ENCODE peak calls at places on chromosomes 6 and 20, in ten cellular contexts. H is naive thymus-derived CD4-positive, alpha-beta T cell; U is psoas muscle; T is breast epithelium; P is neuronal stem cell; L is CD8-positive, alpha-beta memory T cell; K is substantia nigra; G is brain microvascular endothelial cell; X is heart right ventricle; I is MM.1S. R is an unnamed sample.

GRCh38 chr6:34459899-34460593 is 5.8 kb upstream of the PACSIN1 start:
- DNase-seq in H (peak; percentile 55), U (no peak), T (peak; percentile 19), P (no peak), L (peak; percentile 22), K (no peak), G (peak; percentile 39), X (peak; percentile 19), I (peak; percentile 61), R (no peak)

GRCh38 chr20:32521780-32522524 is 63.2 kb downstream of the NOL4L start:
- DNase-seq in H (peak; percentile 72), U (peak; percentile 45), T (peak; percentile 43), P (peak; percentile 73), L (peak; percentile 53), K (peak; percentile 48), G (peak; percentile 41), X (peak; percentile 64), I (peak; percentile 57), R (no peak)

GRCh38 chr6:111260570-111261298 is 173.4 kb downstream of the SLC16A10 start:
- DNase-seq in H (no peak), U (no peak), T (no peak), P (no peak), L (no peak), K (no peak), G (no peak), X (no peak), I (no peak), R (peak; percentile 16)

GRCh38 chr20:36917240-36917639 is 34.3 kb downstream of the SAMHD1 start:
- DNase-seq in H (no peak), U (no peak), T (no peak), P (no peak), L (no peak), K (no peak), G (no peak), X (no peak), I (no peak), R (no peak)

GRCh38 chr6:1311400-1312192 is at the start of gene FOXQ1:
- DNase-seq in H (no peak), U (no peak), T (peak; percentile 59), P (no peak), L (no peak), K (no peak), G (no peak), X (no peak), I (peak; percentile 59), R (peak; percentile 76)

GRCh38 chr6:139486476-139486799 is 112.0 kb upstream of the CITED2 start:
- DNase-seq in H (no peak), U (no peak), T (no peak), P (no peak), L (no peak), K (no peak), G (no peak), X (no peak), I (no peak), R (no peak)

GRCh38 chr6:140602431-140602836 is 1228.0 kb upstream of the CITED2 start:
- DNase-seq in H (no peak), U (no peak), T (no peak), P (no peak), L (no peak), K (no peak), G (no peak), X (no peak), I (no peak), R (no peak)

GRCh38 chr6:19444481-19444880 is 392.7 kb upstream of the ID4 start:
- DNase-seq in H (no peak), U (no peak), T (no peak), P (no peak), L (no peak), K (no peak), G (no peak), X (no peak), I (no peak), R (no peak)

GRCh38 chr6:130962951-130963350 is 100.1 kb downstream of the EPB41L2 start:
- DNase-seq in H (no peak), U (no peak), T (no peak), P (no peak), L (no peak), K (no peak), G (no peak), X (no peak), I (no peak), R (no peak)

GRCh38 chr6:130961148-130961547 is 101.9 kb downstream of the EPB41L2 start:
- DNase-seq in H (no peak), U (no peak), T (no peak), P (no peak), L (no peak), K (no peak), G (no peak), X (no peak), I (no peak), R (no peak)

GRCh38 chr6:130955755-130956154 is 107.3 kb downstream of the EPB41L2 start:
- DNase-seq in H (no peak), U (no peak), T (no peak), P (no peak), L (no peak), K (no peak), G (no peak), X (no peak), I (no peak), R (no peak)

GRCh38 chr6:130958468-130958867 is 104.6 kb downstream of the EPB41L2 start:
- DNase-seq in H (no peak), U (no peak), T (no peak), P (no peak), L (no peak), K (no peak), G (no peak), X (no peak), I (no peak), R (no peak)

DNA sequence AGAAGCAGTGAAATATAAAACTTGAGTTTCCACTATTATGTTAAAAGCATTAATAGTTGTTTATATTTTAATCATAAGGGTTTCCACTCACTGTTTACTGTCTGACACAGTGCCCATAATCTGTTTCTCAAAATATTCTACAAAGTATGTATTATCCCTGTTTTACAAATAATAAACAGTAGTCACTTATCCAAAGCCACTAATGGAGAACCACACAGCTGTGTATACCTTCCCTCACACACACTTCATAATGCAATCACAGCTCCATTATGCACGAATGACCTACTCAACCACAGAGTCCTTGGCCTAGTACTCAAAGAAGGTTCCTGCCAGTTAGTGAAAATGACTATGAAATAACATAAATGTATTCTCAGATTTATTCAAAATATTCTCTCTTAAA is 103.1 kb downstream of the EPB41L2 start:
- DNase-seq in H (no peak), U (no peak), T (no peak), P (no peak), L (no peak), K (no peak), G (no peak), X (no peak), I (no peak), R (no peak)
- H3K27ac ChIP-seq in H (no peak overlapping the region), U (no peak overlapping the region), T (no peak overlapping the region), P (no peak overlapping the region), L (no peak overlapping the region), K (no peak overlapping the region), G (no peak overlapping the region), X (no peak overlapping the region), I (no peak overlapping the region), R (no peak overlapping the region)

GRCh38 chr6:128632131-128632530 is 111.7 kb upstream of the PTPRK start:
- DNase-seq in H (no peak), U (no peak), T (no peak), P (no peak), L (no peak), K (no peak), G (no peak), X (no peak), I (no peak), R (peak; percentile 78)

GRCh38 chr6:128630213-128630612 is 109.8 kb upstream of the PTPRK start:
- DNase-seq in H (no peak), U (no peak), T (no peak), P (no peak), L (no peak), K (no peak), G (no peak), X (no peak), I (peak; percentile 42), R (peak; percentile 8)

GRCh38 chr6:128635219-128635618 is 114.8 kb upstream of the PTPRK start:
- DNase-seq in H (no peak), U (no peak), T (no peak), P (no peak), L (no peak), K (no peak), G (no peak), X (no peak), I (no peak), R (no peak)

DNA sequence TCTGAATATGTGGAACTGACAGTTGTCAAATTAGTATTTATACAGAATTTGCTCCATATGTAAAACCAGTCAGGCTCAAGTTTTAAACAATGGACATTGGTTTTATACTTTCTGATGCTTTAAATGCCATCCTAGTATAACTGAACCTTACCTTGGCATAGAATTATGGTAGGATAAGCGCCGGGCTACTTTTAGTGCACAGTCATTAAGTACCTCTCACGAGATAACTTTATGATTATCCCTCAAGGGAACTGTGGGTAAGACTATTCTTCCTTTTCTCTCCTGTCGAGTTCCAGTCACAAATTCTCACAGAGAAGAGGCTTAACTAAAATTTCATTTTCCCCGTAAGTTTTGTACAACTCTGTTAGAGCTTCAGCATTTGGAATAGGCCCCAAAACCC is 110.6 kb upstream of the PTPRK start:
- DNase-seq in H (no peak), U (no peak), T (no peak), P (no peak), L (no peak), K (no peak), G (no peak), X (no peak), I (no peak), R (no peak)
- H3K27ac ChIP-seq in H (no peak overlapping the region), U (no peak overlapping the region), T (no peak overlapping the region), P (no peak overlapping the region), L (no peak overlapping the region), K (no peak overlapping the region), G (no peak overlapping the region), X (peak overlapping the region; percentile 50), I (no peak overlapping the region), R (no peak overlapping the region)

GRCh38 chr6:161444464-161444863 is 170.6 kb upstream of the AGPAT4 start:
- DNase-seq in H (no peak), U (peak; percentile 56), T (no peak), P (no peak), L (no peak), K (peak; percentile 38), G (no peak), X (peak; percentile 32), I (no peak), R (no peak)
- H3K27ac ChIP-seq in H (no peak overlapping the region), U (peak overlapping the region; percentile 76), T (no peak overlapping the region), P (no peak overlapping the region), L (no peak overlapping the region), K (no peak overlapping the region), G (no peak overlapping the region), X (peak overlapping the region; percentile 35), I (no peak overlapping the region), R (no peak overlapping the region)

DNA sequence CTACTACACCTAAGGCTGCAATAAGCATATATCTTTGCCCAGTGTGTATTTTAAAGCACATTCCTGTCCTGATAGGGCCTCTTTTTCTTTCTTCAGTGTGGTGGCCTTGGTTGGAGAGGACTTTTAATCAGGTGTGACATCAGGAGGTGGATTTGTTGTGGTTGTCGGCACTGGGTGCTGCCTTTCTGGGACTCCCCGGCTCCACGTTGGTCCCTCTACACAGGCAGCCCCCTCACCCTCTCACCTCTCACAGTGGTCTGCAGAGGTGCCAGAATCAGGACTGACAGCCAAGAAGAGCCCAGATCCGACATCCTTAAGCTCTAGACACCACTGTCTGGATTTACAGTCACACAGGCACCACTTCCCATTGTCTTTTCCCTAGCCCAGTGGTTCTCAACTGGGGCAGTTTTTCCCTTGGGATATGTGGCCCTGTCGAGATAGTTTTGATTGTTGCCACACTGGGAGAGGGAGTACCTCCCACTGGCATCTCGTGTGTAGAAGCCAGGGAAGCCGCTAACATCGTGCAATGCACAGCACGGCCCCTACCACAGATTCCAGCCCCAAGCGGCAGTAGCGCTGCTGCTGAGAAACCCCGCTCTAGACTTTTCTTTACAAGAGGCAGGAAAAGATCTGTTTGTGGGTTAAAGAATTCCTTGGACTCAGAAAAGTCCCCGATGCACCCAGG is 314.1 kb downstream of the QKI start:
- DNase-seq in H (no peak), U (no peak), T (no peak), P (no peak), L (no peak), K (no peak), G (no peak), X (no peak), I (no peak), R (no peak)
- H3K27ac ChIP-seq in H (no peak overlapping the region), U (no peak overlapping the region), T (no peak overlapping the region), P (no peak overlapping the region), L (no peak overlapping the region), K (no peak overlapping the region), G (no peak overlapping the region), X (no peak overlapping the region), I (no peak overlapping the region), R (no peak overlapping the region)

R was measured in epithelial cell of prostate.